ENCODE peak calls at places on chromosomes 2 and 18, in ten cellular contexts. One of them, this sample, is unnamed.

GRCh38 chr18:55735969-55736368 is 148.0 kb upstream of the TCF4 start:
- DNase-seq in sigmoid colon: no peak
- DNase-seq in activated CD8-positive, alpha-beta memory T cell treated with anti-CD3 and anti-CD28 coated beads, Interleukin-2, amount 50 U/mL, for 4 hours: no peak
- DNase-seq in HepG2: no peak
- DNase-seq in fibroblast of the conjunctiva: no peak
- DNase-seq in HuH-7: no peak
- DNase-seq in COLO829: no peak
- DNase-seq in hippocampal formation: no peak
- DNase-seq in osteocyte: no peak
- DNase-seq in AG08395: no peak
- DNase-seq in this sample: no peak

GRCh38 chr2:15643209-15643500 is 51.5 kb downstream of the DDX1 start:
- DNase-seq in HuH-7: no peak
- DNase-seq in HepG2: no peak
- DNase-seq in osteocyte: no peak
- DNase-seq in COLO829: no peak
- DNase-seq in activated CD8-positive, alpha-beta memory T cell treated with anti-CD3 and anti-CD28 coated beads, Interleukin-2, amount 50 U/mL, for 4 hours: no peak
- DNase-seq in fibroblast of the conjunctiva: no peak
- DNase-seq in hippocampal formation: no peak
- DNase-seq in AG08395: no peak
- DNase-seq in sigmoid colon: no peak
- DNase-seq in this sample: no peak

GRCh38 chr2:25960920-25961319 is 21.4 kb downstream of the KIF3C start:
- DNase-seq in HepG2: no peak
- DNase-seq in hippocampal formation: no peak
- DNase-seq in HuH-7: no peak
- DNase-seq in AG08395: no peak
- DNase-seq in osteocyte: no peak
- DNase-seq in fibroblast of the conjunctiva: no peak
- DNase-seq in COLO829: no peak
- DNase-seq in sigmoid colon: no peak
- DNase-seq in activated CD8-positive, alpha-beta memory T cell treated with anti-CD3 and anti-CD28 coated beads, Interleukin-2, amount 50 U/mL, for 4 hours: no peak
- DNase-seq in this sample: peak; percentile 73

GRCh38 chr18:67359868-67360838 is 156.4 kb downstream of the DSEL start:
- DNase-seq in COLO829: peak; percentile 61
- DNase-seq in activated CD8-positive, alpha-beta memory T cell treated with anti-CD3 and anti-CD28 coated beads, Interleukin-2, amount 50 U/mL, for 4 hours: peak; percentile 35
- DNase-seq in hippocampal formation: no peak
- DNase-seq in osteocyte: no peak
- DNase-seq in fibroblast of the conjunctiva: peak; percentile 76
- DNase-seq in sigmoid colon: peak; percentile 81
- DNase-seq in AG08395: peak; percentile 86
- DNase-seq in HepG2: peak; percentile 29
- DNase-seq in HuH-7: no peak
- DNase-seq in this sample: peak; percentile 98

GRCh38 chr2:101432411-101433181 is 42.3 kb downstream of the RFX8 start:
- DNase-seq in fibroblast of the conjunctiva: no peak
- DNase-seq in osteocyte: peak; percentile 62
- DNase-seq in HuH-7: no peak
- DNase-seq in HepG2: no peak
- DNase-seq in hippocampal formation: no peak
- DNase-seq in AG08395: peak; percentile 41
- DNase-seq in COLO829: no peak
- DNase-seq in activated CD8-positive, alpha-beta memory T cell treated with anti-CD3 and anti-CD28 coated beads, Interleukin-2, amount 50 U/mL, for 4 hours: no peak
- DNase-seq in sigmoid colon: no peak
- DNase-seq in this sample: no peak

GRCh38 chr18:46325836-46326235 is 221.7 kb downstream of the HAUS1 start:
- DNase-seq in HuH-7: no peak
- DNase-seq in osteocyte: no peak
- DNase-seq in hippocampal formation: no peak
- DNase-seq in sigmoid colon: no peak
- DNase-seq in activated CD8-positive, alpha-beta memory T cell treated with anti-CD3 and anti-CD28 coated beads, Interleukin-2, amount 50 U/mL, for 4 hours: no peak
- DNase-seq in HepG2: no peak
- DNase-seq in fibroblast of the conjunctiva: no peak
- DNase-seq in AG08395: no peak
- DNase-seq in COLO829: no peak
- DNase-seq in this sample: no peak

GRCh38 chr18:67216846-67217245 is 299.7 kb downstream of the DSEL start:
- DNase-seq in activated CD8-positive, alpha-beta memory T cell treated with anti-CD3 and anti-CD28 coated beads, Interleukin-2, amount 50 U/mL, for 4 hours: no peak
- DNase-seq in HepG2: no peak
- DNase-seq in AG08395: peak; percentile 18
- DNase-seq in HuH-7: no peak
- DNase-seq in COLO829: no peak
- DNase-seq in sigmoid colon: no peak
- DNase-seq in osteocyte: no peak
- DNase-seq in fibroblast of the conjunctiva: no peak
- DNase-seq in hippocampal formation: no peak
- DNase-seq in this sample: no peak

GRCh38 chr2:7210712-7211111 is 293.5 kb downstream of the RNF144A start:
- DNase-seq in HuH-7: no peak
- DNase-seq in hippocampal formation: no peak
- DNase-seq in activated CD8-positive, alpha-beta memory T cell treated with anti-CD3 and anti-CD28 coated beads, Interleukin-2, amount 50 U/mL, for 4 hours: no peak
- DNase-seq in sigmoid colon: no peak
- DNase-seq in AG08395: peak; percentile 29
- DNase-seq in osteocyte: no peak
- DNase-seq in HepG2: no peak
- DNase-seq in fibroblast of the conjunctiva: no peak
- DNase-seq in COLO829: no peak
- DNase-seq in this sample: no peak

GRCh38 chr2:173187911-173188788 is 112.5 kb downstream of the MAP3K20 start:
- DNase-seq in sigmoid colon: no peak
- DNase-seq in hippocampal formation: no peak
- DNase-seq in HepG2: no peak
- DNase-seq in COLO829: peak; percentile 9
- DNase-seq in HuH-7: no peak
- DNase-seq in fibroblast of the conjunctiva: peak; percentile 77
- DNase-seq in AG08395: peak; percentile 44
- DNase-seq in activated CD8-positive, alpha-beta memory T cell treated with anti-CD3 and anti-CD28 coated beads, Interleukin-2, amount 50 U/mL, for 4 hours: no peak
- DNase-seq in osteocyte: no peak
- DNase-seq in this sample: peak; percentile 69

GRCh38 chr2:203549406-203549805 is 14.3 kb upstream of the RAPH1 start:
- DNase-seq in HepG2: no peak
- DNase-seq in osteocyte: no peak
- DNase-seq in COLO829: no peak
- DNase-seq in sigmoid colon: no peak
- DNase-seq in fibroblast of the conjunctiva: no peak
- DNase-seq in activated CD8-positive, alpha-beta memory T cell treated with anti-CD3 and anti-CD28 coated beads, Interleukin-2, amount 50 U/mL, for 4 hours: no peak
- DNase-seq in AG08395: peak; percentile 56
- DNase-seq in hippocampal formation: no peak
- DNase-seq in HuH-7: no peak
- DNase-seq in this sample: peak; percentile 28

GRCh38 chr2:229087843-229088520 is 183.1 kb downstream of the PID1 start:
- DNase-seq in sigmoid colon: no peak
- DNase-seq in COLO829: no peak
- DNase-seq in fibroblast of the conjunctiva: no peak
- DNase-seq in osteocyte: no peak
- DNase-seq in activated CD8-positive, alpha-beta memory T cell treated with anti-CD3 and anti-CD28 coated beads, Interleukin-2, amount 50 U/mL, for 4 hours: no peak
- DNase-seq in AG08395: no peak
- DNase-seq in hippocampal formation: no peak
- DNase-seq in HepG2: no peak
- DNase-seq in HuH-7: no peak
- DNase-seq in this sample: peak; percentile 15

GRCh38 chr18:36640005-36640952 is 188.5 kb downstream of the TPGS2 start:
- DNase-seq in sigmoid colon: no peak
- DNase-seq in HuH-7: no peak
- DNase-seq in COLO829: no peak
- DNase-seq in activated CD8-positive, alpha-beta memory T cell treated with anti-CD3 and anti-CD28 coated beads, Interleukin-2, amount 50 U/mL, for 4 hours: no peak
- DNase-seq in hippocampal formation: no peak
- DNase-seq in HepG2: no peak
- DNase-seq in fibroblast of the conjunctiva: no peak
- DNase-seq in AG08395: no peak
- DNase-seq in osteocyte: no peak
- DNase-seq in this sample: no peak

GRCh38 chr2:32264422-32265149 is at the start of gene NLRC4:
- DNase-seq in hippocampal formation: no peak
- DNase-seq in HepG2: no peak
- DNase-seq in sigmoid colon: no peak
- DNase-seq in fibroblast of the conjunctiva: no peak
- DNase-seq in AG08395: no peak
- DNase-seq in activated CD8-positive, alpha-beta memory T cell treated with anti-CD3 and anti-CD28 coated beads, Interleukin-2, amount 50 U/mL, for 4 hours: no peak
- DNase-seq in HuH-7: no peak
- DNase-seq in COLO829: no peak
- DNase-seq in osteocyte: peak; percentile 0
- DNase-seq in this sample: no peak

GRCh38 chr18:11488175-11488574 is 121.2 kb upstream of the SLC35G4 start:
- DNase-seq in COLO829: no peak
- DNase-seq in HuH-7: no peak
- DNase-seq in osteocyte: no peak
- DNase-seq in HepG2: no peak
- DNase-seq in hippocampal formation: no peak
- DNase-seq in sigmoid colon: no peak
- DNase-seq in AG08395: peak; percentile 41
- DNase-seq in fibroblast of the conjunctiva: peak; percentile 26
- DNase-seq in activated CD8-positive, alpha-beta memory T cell treated with anti-CD3 and anti-CD28 coated beads, Interleukin-2, amount 50 U/mL, for 4 hours: no peak
- DNase-seq in this sample: peak; percentile 91

GRCh38 chr2:85537600-85538506 is 1.1 kb upstream of the MAT2A start:
- DNase-seq in activated CD8-positive, alpha-beta memory T cell treated with anti-CD3 and anti-CD28 coated beads, Interleukin-2, amount 50 U/mL, for 4 hours: peak; percentile 38
- DNase-seq in hippocampal formation: peak; percentile 54
- DNase-seq in osteocyte: no peak
- DNase-seq in AG08395: peak; percentile 22
- DNase-seq in sigmoid colon: peak; percentile 84
- DNase-seq in HepG2: peak; percentile 78
- DNase-seq in HuH-7: peak; percentile 52
- DNase-seq in fibroblast of the conjunctiva: no peak
- DNase-seq in COLO829: no peak
- DNase-seq in this sample: peak; percentile 42

GRCh38 chr2:236659758-236660150 is 90.1 kb downstream of the ACKR3 start:
- DNase-seq in AG08395: no peak
- DNase-seq in osteocyte: no peak
- DNase-seq in COLO829: no peak
- DNase-seq in hippocampal formation: no peak
- DNase-seq in HepG2: no peak
- DNase-seq in fibroblast of the conjunctiva: no peak
- DNase-seq in HuH-7: no peak
- DNase-seq in activated CD8-positive, alpha-beta memory T cell treated with anti-CD3 and anti-CD28 coated beads, Interleukin-2, amount 50 U/mL, for 4 hours: no peak
- DNase-seq in sigmoid colon: peak; percentile 88
- DNase-seq in this sample: no peak

GRCh38 chr2:73827018-73827417 is 1.7 kb upstream of the STAMBP start:
- DNase-seq in fibroblast of the conjunctiva: no peak
- DNase-seq in HuH-7: peak; percentile 48
- DNase-seq in hippocampal formation: no peak
- DNase-seq in AG08395: no peak
- DNase-seq in osteocyte: no peak
- DNase-seq in HepG2: no peak
- DNase-seq in sigmoid colon: no peak
- DNase-seq in COLO829: peak; percentile 36
- DNase-seq in activated CD8-positive, alpha-beta memory T cell treated with anti-CD3 and anti-CD28 coated beads, Interleukin-2, amount 50 U/mL, for 4 hours: no peak
- DNase-seq in this sample: peak; percentile 65

GRCh38 chr18:61651145-61651879 is 241.5 kb downstream of the RNF152 start:
- DNase-seq in HuH-7: no peak
- DNase-seq in COLO829: no peak
- DNase-seq in AG08395: no peak
- DNase-seq in osteocyte: no peak
- DNase-seq in hippocampal formation: no peak
- DNase-seq in HepG2: no peak
- DNase-seq in activated CD8-positive, alpha-beta memory T cell treated with anti-CD3 and anti-CD28 coated beads, Interleukin-2, amount 50 U/mL, for 4 hours: no peak
- DNase-seq in fibroblast of the conjunctiva: no peak
- DNase-seq in sigmoid colon: no peak
- DNase-seq in this sample: no peak